ENCODE peak calls at places on chromosome 12, in four cellular contexts. C is CD8-positive, alpha-beta memory T cell; F is transverse colon; U is heart left ventricle. Q is an unnamed sample. For H3K4me1, the result is how much of the 10 kb centered on the place peaks cover.

GRCh38 chr12:95412826-95413311 is 61.1 kb upstream of the METAP2 start:
- DNase-seq in F (no peak), U (no peak), C (no peak), Q (no peak)

GRCh38 chr12:127729381-127729780 is 537.6 kb upstream of the TMEM132C start:
- DNase-seq in C (no peak), F (no peak), U (no peak), Q (no peak)

GRCh38 chr12:13595536-13596450 is 385.6 kb downstream of the GRIN2B start:
- DNase-seq in U (no peak), C (no peak), F (no peak), Q (no peak)

GRCh38 chr12:68319988-68320623 is 12.1 kb downstream of the MDM1 start:
- DNase-seq in C (no peak), U (no peak), F (peak), Q (no peak)

GRCh38 chr12:795305-795704 is 42.9 kb downstream of the WNK1 start:
- DNase-seq in U (no peak), C (no peak), F (no peak), Q (no peak)

GRCh38 chr12:71186571-71187288 is 28.9 kb upstream of the TSPAN8 start:
- DNase-seq in C (no peak), F (no peak), U (no peak), Q (no peak)

GRCh38 chr12:122182887-122183587 is at the start of gene LRRC43:
- DNase-seq in C (peak), U (no peak), F (peak), Q (no peak)

GRCh38 chr12:59834659-59835474 is 239.0 kb downstream of the SLC16A7 start:
- DNase-seq in C (peak), U (no peak), F (no peak), Q (no peak)

GRCh38 chr12:117738233-117738632 is 230.6 kb downstream of the KSR2 start:
- DNase-seq in C (no peak), U (no peak), F (no peak), Q (no peak)

GRCh38 chr12:95624544-95624943 is 73.3 kb upstream of the USP44 start:
- DNase-seq in C (no peak), F (no peak), U (no peak), Q (no peak)

GRCh38 chr12:106130474-106131113 is 8.2 kb downstream of the NUAK1 start:
- DNase-seq in U (no peak), F (no peak), C (no peak), Q (no peak)

GRCh38 chr12:106132175-106133135 is 6.3 kb downstream of the NUAK1 start:
- DNase-seq in C (no peak), U (no peak), F (no peak), Q (no peak)

GRCh38 chr12:106134294-106134949 is 4.3 kb downstream of the NUAK1 start:
- DNase-seq in C (no peak), F (no peak), U (no peak), Q (no peak)

GRCh38 chr12:106133136-106134087 is 5.3 kb downstream of the NUAK1 start:
- DNase-seq in F (no peak), C (no peak), U (no peak), Q (no peak)

GRCh38 chr12:106131671-106132070 is 7.1 kb downstream of the NUAK1 start:
- DNase-seq in U (no peak), F (no peak), C (no peak), Q (no peak)
- H3K4me1 ChIP-seq in U (half or more), F (under half), C (under half), Q (under half)

DNA sequence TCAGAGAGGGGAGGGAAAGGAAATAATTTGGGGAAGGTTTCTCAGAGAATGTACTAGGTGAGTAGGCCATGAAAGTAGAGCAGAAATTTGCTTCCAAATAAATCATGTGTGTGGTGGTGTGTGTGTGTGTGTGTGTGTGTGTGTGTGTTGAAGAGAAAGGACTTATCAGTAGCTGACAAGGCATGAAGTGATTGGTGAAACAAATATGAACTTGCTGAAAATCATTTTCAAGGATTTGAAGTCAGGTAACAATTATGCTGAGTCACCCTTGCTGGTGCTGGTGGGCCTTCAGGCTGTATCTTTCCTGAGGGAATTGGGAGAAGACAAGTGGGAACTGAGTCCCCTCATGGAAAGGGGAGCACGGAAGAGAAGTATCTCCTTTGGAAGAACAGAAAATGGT is 55.5 kb downstream of the HSD17B6 start:
- DNase-seq in C (no peak), U (no peak), F (no peak), Q (no peak)
- H3K4me1 ChIP-seq in C (under half), U (under half), F (under half), Q (under half)

DNA sequence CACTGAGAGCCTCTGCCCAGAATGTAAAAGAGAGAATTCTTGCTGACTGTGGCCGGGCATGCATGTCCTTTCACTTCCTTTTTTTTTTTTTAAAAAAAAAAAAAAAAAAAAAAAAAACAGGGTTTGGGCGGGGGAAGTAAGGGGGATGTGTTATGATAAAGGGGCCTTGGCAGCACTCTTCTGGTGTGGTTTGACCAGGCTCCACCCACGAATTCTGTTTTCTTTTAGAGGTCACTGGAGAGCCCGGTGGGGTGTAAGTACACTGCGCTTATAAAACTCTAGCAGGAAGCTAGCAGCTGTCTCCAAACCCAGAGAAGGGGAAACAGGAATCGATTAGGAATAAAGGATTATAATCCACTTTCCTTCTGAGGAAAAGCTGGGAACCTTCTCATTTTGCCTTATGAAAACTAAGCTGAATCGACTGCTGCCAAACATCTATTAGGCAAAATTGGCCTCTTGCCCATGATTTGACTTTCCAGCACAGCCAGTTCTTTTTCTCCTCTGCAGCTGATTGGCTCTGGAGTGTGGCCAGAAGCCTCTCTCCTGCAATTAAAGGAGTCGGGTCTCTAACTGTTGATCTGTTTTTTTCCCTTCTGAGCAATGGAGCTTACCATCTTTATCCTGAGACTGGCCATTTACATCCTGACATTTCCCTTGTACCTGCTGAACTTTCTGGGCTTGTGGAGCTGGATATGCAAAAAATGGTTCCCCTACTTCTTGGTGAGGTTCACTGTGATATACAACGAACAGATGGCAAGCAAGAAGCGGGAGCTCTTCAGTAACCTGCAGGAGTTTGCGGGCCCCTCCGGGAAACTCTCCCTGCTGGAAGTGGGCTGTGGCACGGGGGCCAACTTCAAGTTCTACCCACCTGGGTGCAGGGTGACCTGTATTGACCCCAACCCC is 27.7 kb upstream of the HIGD1C start:
- DNase-seq in C (peak), F (peak), U (peak), Q (peak)
- H3K4me1 ChIP-seq in C (under half), F (half or more), U (half or more), Q (under half)

DNA sequence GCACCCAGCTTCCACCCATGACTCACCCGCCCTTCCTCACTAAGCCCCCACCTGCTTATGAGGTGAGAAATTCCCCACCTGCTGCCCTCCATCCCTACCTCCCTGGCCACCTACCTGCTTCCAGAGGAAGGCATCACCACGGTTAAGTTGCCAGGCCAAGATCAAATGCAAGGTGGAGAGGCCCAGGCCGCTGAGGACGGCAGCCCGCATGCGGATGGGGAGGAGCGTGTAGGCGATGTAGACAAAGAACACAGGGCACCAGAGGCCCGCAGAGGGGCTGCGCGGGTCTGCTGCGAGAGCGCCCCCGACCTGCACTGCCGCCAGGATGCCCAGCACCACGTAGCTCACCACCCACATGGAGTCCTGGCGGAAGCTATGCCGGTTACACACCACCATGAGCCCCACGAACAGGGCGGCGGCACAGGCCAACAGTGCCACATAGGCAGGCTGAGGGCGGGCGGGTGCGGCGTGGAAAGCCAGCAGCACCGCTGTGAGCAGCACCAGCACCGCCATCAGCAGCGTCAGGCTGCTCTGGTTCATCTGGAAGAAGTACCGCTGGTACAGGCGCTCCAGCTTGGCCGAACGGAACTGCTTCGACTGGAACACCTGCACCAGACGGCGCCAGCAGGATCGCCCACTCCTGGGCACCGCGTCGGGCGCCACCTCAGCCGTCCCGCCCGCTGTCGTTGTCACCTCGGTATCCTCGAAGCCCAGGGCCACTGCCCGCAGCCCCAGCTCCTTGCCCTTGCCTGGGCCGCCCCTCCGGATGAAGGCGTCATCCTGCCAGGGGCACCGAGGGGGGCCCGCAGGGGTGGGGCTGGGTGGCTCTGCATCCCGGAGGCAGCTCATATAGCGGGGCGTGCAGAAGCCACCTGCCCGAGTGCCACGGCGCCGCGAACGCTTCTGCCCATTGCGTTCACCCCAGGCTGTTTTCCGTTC is 6.2 kb downstream of the ADCY6 start:
- DNase-seq in C (no peak), F (no peak), U (no peak), Q (no peak)
- H3K4me1 ChIP-seq in C (under half), F (half or more), U (half or more), Q (under half)

DNA sequence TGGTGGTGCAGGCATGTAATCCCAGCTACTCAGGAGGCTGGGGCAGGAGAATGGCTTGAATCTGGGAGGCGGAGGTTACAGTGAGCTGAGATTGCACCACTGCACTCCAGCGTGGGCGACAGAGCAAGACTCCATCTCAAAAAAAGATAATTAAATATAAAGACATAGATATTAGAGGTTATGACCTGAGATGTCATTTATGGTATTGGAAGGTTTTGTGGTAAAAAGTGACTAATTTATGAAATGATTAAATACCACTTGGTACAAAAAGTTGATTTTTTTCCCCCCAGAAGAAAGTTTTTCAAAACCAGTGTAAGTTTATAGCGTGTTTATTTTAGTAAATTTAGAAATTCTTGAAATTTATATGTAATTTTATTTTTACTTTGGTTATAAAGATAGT is 4.3 kb downstream of the AEBP2 start:
- DNase-seq in C (no peak), U (no peak), F (no peak), Q (no peak)
- H3K4me1 ChIP-seq in C (half or more), U (under half), F (under half), Q (under half)

Q was measured in lung.